ENCODE peak calls at places on chromosomes 13 and 19, in four cellular contexts. N, B, O and T are unnamed samples.

GRCh38 chr19:12527034-12527836 is 24.0 kb downstream of the ZNF564 start:
- DNase-seq in N (no peak), B (no peak), O (no peak), T (no peak)

GRCh38 chr13:76622336-76623045 is 263.7 kb downstream of the KCTD12 start:
- DNase-seq in B (peak), N (no peak), O (no peak), T (no peak)

GRCh38 chr13:74070065-74070464 is 64.1 kb downstream of the KLF12 start:
- DNase-seq in N (no peak), O (no peak), B (no peak), T (no peak)

GRCh38 chr13:23500858-23501257 is 67.4 kb upstream of the SACS start:
- DNase-seq in B (no peak), O (no peak), N (no peak), T (no peak)

GRCh38 chr19:55447421-55448174 is 4.5 kb upstream of the SHISA7 start:
- DNase-seq in N (no peak), B (no peak), O (no peak), T (peak)

GRCh38 chr19:5293607-5294089 is 47.0 kb downstream of the PTPRS start:
- DNase-seq in O (peak), N (peak), B (no peak), T (no peak)

GRCh38 chr13:42239644-42240043 is 32.3 kb upstream of the AKAP11 start:
- DNase-seq in B (no peak), N (no peak), O (no peak), T (no peak)

GRCh38 chr13:30696278-30697176 is 38.8 kb upstream of the ALOX5AP start:
- DNase-seq in O (no peak), B (no peak), N (no peak), T (no peak)

GRCh38 chr19:3006075-3006767 is 22.9 kb downstream of the TLE2 start:
- DNase-seq in N (no peak), B (peak), O (no peak), T (no peak)

GRCh38 chr19:3065675-3066357 is 3.5 kb upstream of the TLE5 start:
- DNase-seq in N (no peak), B (peak), O (peak), T (no peak)

GRCh38 chr13:106110241-106110855 is 425.1 kb downstream of the EFNB2 start:
- DNase-seq in N (no peak), B (no peak), O (no peak), T (no peak)

GRCh38 chr13:76715621-76716020 is 170.6 kb downstream of the KCTD12 start:
- DNase-seq in B (no peak), O (no peak), N (no peak), T (no peak)

GRCh38 chr13:112741185-112741755 is 51.4 kb downstream of the ATP11A start:
- DNase-seq in O (no peak), B (no peak), N (no peak), T (no peak)

GRCh38 chr13:47220453-47221150 is 323.7 kb upstream of the HTR2A start:
- DNase-seq in N (no peak), O (no peak), B (no peak), T (no peak)

GRCh38 chr13:106756446-106756845 is 188.5 kb upstream of the ARGLU1 start:
- DNase-seq in O (no peak), B (no peak), N (no peak), T (no peak)

GRCh38 chr13:111341886-111342285 is 21.4 kb downstream of the TEX29 start:
- DNase-seq in O (no peak), B (no peak), N (no peak), T (no peak)

GRCh38 chr13:95176611-95177259 is 124.5 kb downstream of the ABCC4 start:
- DNase-seq in O (no peak), B (no peak), N (no peak), T (no peak)

GRCh38 chr19:7348587-7349230 is at the start of gene ARHGEF18:
- DNase-seq in B (no peak), N (no peak), O (no peak), T (no peak)

GRCh38 chr19:23095406-23095805 is 21.4 kb upstream of the ZNF730 start:
- DNase-seq in B (no peak), N (no peak), O (no peak), T (no peak)

GRCh38 chr13:88051746-88052482 is 380.7 kb downstream of the SLITRK5 start:
- DNase-seq in N (no peak), B (no peak), O (no peak), T (no peak)

GRCh38 chr19:19154768-19155494 is 15.1 kb downstream of the MEF2B start:
- DNase-seq in O (no peak), N (no peak), B (no peak), T (no peak)

GRCh38 chr19:58361900-58362271 is 665 bp downstream of the ZNF497 start:
- DNase-seq in N (peak), O (peak), B (peak), T (no peak)

GRCh38 chr13:32031025-32031814 is at the start of gene FRY:
- DNase-seq in O (peak), N (peak), B (peak), T (peak)

GRCh38 chr13:114080739-114081561 is 51.5 kb downstream of the RASA3 start:
- DNase-seq in O (no peak), N (no peak), B (no peak), T (no peak)

GRCh38 chr19:58538257-58539168 is 5.4 kb upstream of the TRIM28 start:
- DNase-seq in N (no peak), B (no peak), O (peak), T (no peak)

GRCh38 chr13:26919311-26919710 is 158.7 kb upstream of the GPR12 start:
- DNase-seq in O (no peak), B (no peak), N (no peak), T (peak)

GRCh38 chr13:33489563-33489962 is 204.0 kb upstream of the STARD13 start:
- DNase-seq in B (no peak), N (no peak), O (no peak), T (no peak)

GRCh38 chr19:32231020-32231419 is 114.4 kb upstream of the ZNF507 start:
- DNase-seq in N (no peak), O (no peak), B (no peak), T (no peak)

GRCh38 chr19:10884273-10884672 is 12.9 kb downstream of the CARM1 start:
- DNase-seq in B (no peak), O (no peak), N (no peak), T (peak)

GRCh38 chr13:39462906-39463305 is 140.1 kb downstream of the LHFPL6 start:
- DNase-seq in N (no peak), B (no peak), O (no peak), T (no peak)

GRCh38 chr13:98890186-98890585 is 87.7 kb downstream of the DOCK9 start:
- DNase-seq in O (no peak), N (no peak), B (no peak), T (peak)

GRCh38 chr19:49845433-49845832 is 5.5 kb upstream of the PTOV1 start:
- DNase-seq in O (no peak), B (no peak), N (no peak), T (no peak)

GRCh38 chr19:42270346-42271044 is 1.4 kb downstream of the CIC start:
- DNase-seq in B (peak), O (peak), N (peak), T (peak)
- TF ChIP-seq POLR2A in B (no peak), O (peak), N (no peak), T (peak)

GRCh38 chr19:39401549-39402416 is 4.9 kb upstream of the ZFP36 start:
- DNase-seq in O (peak), N (peak), B (peak), T (no peak)
- TF ChIP-seq POLR2A in O (no peak), N (no peak), B (no peak), T (no peak)

GRCh38 chr19:912181-913079 is 589 bp downstream of the R3HDM4 start:
- DNase-seq in N (peak), B (no peak), O (no peak), T (no peak)

GRCh38 chr19:913080-913748 is at the start of gene R3HDM4:
- DNase-seq in B (peak), N (peak), O (peak), T (peak)

GRCh38 chr19:906480-906879 is 6.5 kb downstream of the R3HDM4 start:
- DNase-seq in B (no peak), N (no peak), O (no peak), T (no peak)

GRCh38 chr19:907183-907853 is 5.7 kb downstream of the R3HDM4 start:
- DNase-seq in B (no peak), N (no peak), O (no peak), T (no peak)

GRCh38 chr19:911197-912033 is 1.6 kb downstream of the R3HDM4 start:
- DNase-seq in O (no peak), B (no peak), N (no peak), T (no peak)
- TF ChIP-seq POLR2A in O (no peak), B (no peak), N (no peak), T (no peak)

GRCh38 chr19:41353466-41354342 is at the start of gene TGFB1:
- DNase-seq in B (peak), O (peak), N (peak), T (peak)
- TF ChIP-seq POLR2A in B (no peak), O (no peak), N (no peak), T (peak)

GRCh38 chr19:35931161-35931873 is 4.9 kb upstream of the LRFN3 start:
- DNase-seq in B (peak), N (peak), O (peak), T (peak)
- TF ChIP-seq POLR2A in B (peak), N (peak), O (peak), T (peak)

GRCh38 chr19:17125728-17126677 is 50.4 kb downstream of the MYO9B start:
- DNase-seq in B (peak), N (peak), O (peak), T (no peak)
- TF ChIP-seq POLR2A in B (no peak), N (no peak), O (no peak), T (no peak)

GRCh38 chr19:14442904-14443631 is 10.0 kb downstream of the PKN1 start:
- DNase-seq in N (no peak), B (no peak), O (no peak), T (no peak)

GRCh38 chr19:14439014-14439413 is 5.9 kb downstream of the PKN1 start:
- DNase-seq in N (no peak), O (no peak), B (no peak), T (no peak)

GRCh38 chr19:14441041-14441938 is 8.2 kb downstream of the PKN1 start:
- DNase-seq in O (no peak), B (no peak), N (no peak), T (no peak)

GRCh38 chr19:14437578-14438140 is 4.6 kb downstream of the PKN1 start:
- DNase-seq in B (no peak), O (no peak), N (no peak), T (no peak)

GRCh38 chr19:14440049-14440448 is 6.9 kb downstream of the PKN1 start:
- DNase-seq in N (no peak), B (peak), O (peak), T (no peak)
- TF ChIP-seq POLR2A in N (no peak), B (no peak), O (no peak), T (no peak)

GRCh38 chr19:36421749-36422481 is 3.5 kb upstream of the ZFP82 start:
- DNase-seq in N (no peak), O (no peak), B (no peak), T (no peak)

GRCh38 chr19:36420961-36421748 is 2.7 kb upstream of the ZFP82 start:
- DNase-seq in B (peak), O (peak), N (no peak), T (no peak)

GRCh38 chr19:36423925-36424324 is 5.5 kb upstream of the ZFP82 start:
- DNase-seq in B (peak), N (no peak), O (no peak), T (no peak)

GRCh38 chr19:36417752-36418286 is 625 bp downstream of the ZFP82 start:
- DNase-seq in N (no peak), O (no peak), B (peak), T (no peak)

DNA sequence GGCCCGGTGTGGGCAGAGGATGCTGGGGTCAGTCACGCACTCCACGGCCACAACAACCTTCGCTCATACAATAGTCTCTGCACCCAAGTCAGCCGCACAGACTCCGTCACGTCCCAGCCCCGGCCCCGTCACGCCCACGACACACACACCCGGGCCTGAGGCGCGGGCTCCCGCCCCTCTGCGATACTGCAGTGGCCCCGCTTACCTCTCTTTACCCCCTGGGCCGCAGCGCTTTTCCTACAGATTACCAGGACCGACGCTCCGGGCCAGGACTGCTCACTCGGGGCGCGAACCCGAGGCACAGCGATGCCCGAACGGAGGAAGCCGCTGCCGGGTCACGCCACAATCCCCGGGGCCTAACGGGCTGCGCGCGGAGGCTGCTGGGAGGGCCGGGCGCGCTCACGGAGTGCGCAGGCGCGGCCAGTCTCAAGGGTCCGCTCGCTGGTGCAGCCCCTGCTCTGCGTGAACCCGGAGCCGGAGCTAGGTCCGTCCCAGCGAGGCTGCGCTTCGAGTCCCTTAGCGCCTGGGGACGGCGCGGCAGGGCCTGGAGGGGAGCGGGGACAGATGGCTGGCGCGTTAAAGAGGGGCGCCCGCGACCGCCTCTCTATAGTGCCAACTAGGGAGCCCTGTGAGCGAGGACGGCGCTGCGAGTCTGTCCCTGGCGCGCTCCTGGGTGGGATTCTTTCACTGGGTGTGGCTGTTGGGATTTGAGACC is at the start of gene ZFP82:
- DNase-seq in O (peak), N (peak), B (peak), T (peak)
- TF ChIP-seq POLR2A in O (peak), N (no peak), B (no peak), T (peak)

DNA sequence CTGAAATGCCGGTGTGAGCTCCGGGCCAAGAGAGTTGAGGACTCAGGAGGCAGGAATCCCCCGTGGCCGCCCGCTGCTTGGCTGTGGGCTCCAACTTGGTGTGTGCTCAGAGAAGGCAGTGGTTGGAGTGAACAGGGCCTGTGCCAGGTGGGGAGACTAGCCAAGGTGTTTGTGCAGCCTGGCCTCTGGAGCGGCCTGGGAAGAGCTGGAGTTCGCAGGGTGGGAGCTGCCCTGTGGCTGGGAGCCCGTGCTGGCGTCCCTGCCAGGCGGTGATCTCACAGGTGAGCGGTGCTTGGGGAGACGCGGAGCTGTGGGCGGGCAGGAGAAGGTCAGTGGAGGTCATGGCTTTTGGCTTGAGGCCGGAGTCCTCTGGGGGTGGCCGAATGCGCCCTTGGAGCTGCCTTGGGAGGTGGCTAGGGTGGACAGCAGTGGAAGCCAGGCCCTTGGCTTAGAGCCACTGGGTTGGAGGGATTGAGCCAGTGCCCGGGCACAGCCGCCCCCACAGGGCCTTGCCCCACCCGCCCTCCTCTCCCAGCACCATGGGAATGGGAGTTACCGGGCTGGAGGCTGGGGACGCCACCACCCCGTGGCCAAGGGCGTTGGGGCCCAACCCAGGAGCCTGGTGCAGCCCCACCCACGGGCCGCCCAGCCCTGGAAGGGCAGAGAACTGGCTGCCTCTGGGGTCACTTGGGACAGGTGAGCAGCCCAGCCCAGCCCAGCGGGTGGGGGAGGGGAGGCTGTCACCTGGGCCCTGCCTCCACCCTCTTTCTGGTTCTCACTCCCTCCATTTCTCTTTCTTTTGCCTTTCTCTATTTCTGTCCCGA is 7.1 kb upstream of the CIRBP start:
- DNase-seq in N (peak), B (no peak), O (peak), T (no peak)
- TF ChIP-seq POLR2A in N (no peak), B (no peak), O (peak), T (no peak)

GRCh38 chr19:45817010-45817724 is 2.1 kb upstream of the RSPH6A start:
- DNase-seq in N (peak), O (peak), B (peak), T (peak)
- TF ChIP-seq POLR2A in N (no peak), O (no peak), B (no peak), T (no peak)